ENCODE peak calls at places on chromosome X, in eight cellular contexts. Q is tibial nerve, S is A549, T is K562, W is HepG2, K is upper lobe of left lung, Z is ovary, C is stomach. U is an unnamed sample.

GRCh38 chrX:72131317-72132294 is at the start of gene RTL5:
- DNase-seq in Q (peak; percentile 71), S (peak; percentile 71), T (peak; percentile 56), W (peak; percentile 1), K (peak; percentile 92), Z (peak; percentile 86), C (peak; percentile 77), U (peak; percentile 97)

GRCh38 chrX:443676-444210 is 57.0 kb upstream of the PPP2R3B start:
- DNase-seq in Q (no peak), S (no peak), T (no peak), W (no peak), K (no peak), Z (no peak), C (no peak), U (peak; percentile 25)

GRCh38 chrX:149630681-149631292 is 805 bp downstream of the TMEM185A start:
- DNase-seq in Q (no peak), S (peak; percentile 15), T (peak; percentile 21), W (peak; percentile 18), K (no peak), Z (no peak), C (no peak), U (no peak)

GRCh38 chrX:39012561-39013209 is 211.4 kb downstream of the MID1IP1 start:
- DNase-seq in Q (no peak), S (no peak), T (no peak), W (no peak), K (no peak), Z (no peak), C (no peak), U (no peak)

GRCh38 chrX:49171752-49172279 is at the start of gene PLP2:
- DNase-seq in Q (no peak), S (no peak), T (peak; percentile 52), W (no peak), K (peak; percentile 89), Z (peak; percentile 69), C (peak; percentile 58), U (peak; percentile 85)

GRCh38 chrX:12497832-12498591 is 293.2 kb upstream of the PRPS2 start:
- DNase-seq in Q (no peak), S (peak; percentile 2), T (peak; percentile 8), W (no peak), K (no peak), Z (no peak), C (no peak), U (no peak)

GRCh38 chrX:11445540-11445939 is 152.3 kb downstream of the AMELX start:
- DNase-seq in Q (no peak), S (no peak), T (no peak), W (no peak), K (no peak), Z (no peak), C (no peak), U (no peak)

GRCh38 chrX:129925305-129926092 is 19.5 kb downstream of the UTP14A start:
- DNase-seq in Q (peak; percentile 44), S (peak; percentile 45), T (peak; percentile 45), W (peak; percentile 34), K (no peak), Z (peak; percentile 57), C (peak; percentile 69), U (peak; percentile 82)

GRCh38 chrX:53074987-53075386 is 7.2 kb upstream of the TSPYL2 start:
- DNase-seq in Q (no peak), S (no peak), T (peak; percentile 19), W (no peak), K (no peak), Z (no peak), C (no peak), U (no peak)

GRCh38 chrX:48496660-48497059 is 12.1 kb upstream of the PORCN start:
- DNase-seq in Q (no peak), S (no peak), T (peak; percentile 50), W (no peak), K (no peak), Z (no peak), C (no peak), U (no peak)

GRCh38 chrX:34559325-34559724 is 97.8 kb downstream of the TMEM47 start:
- DNase-seq in Q (no peak), S (no peak), T (no peak), W (no peak), K (no peak), Z (no peak), C (no peak), U (no peak)

GRCh38 chrX:119501511-119502148 is 33.4 kb downstream of the SLC25A5 start:
- DNase-seq in Q (no peak), S (no peak), T (no peak), W (no peak), K (no peak), Z (no peak), C (no peak), U (peak; percentile 7)

GRCh38 chrX:122094611-122095010 is 1047.2 kb downstream of the GLUD2 start:
- DNase-seq in Q (no peak), S (no peak), T (no peak), W (no peak), K (no peak), Z (no peak), C (no peak), U (no peak)

GRCh38 chrX:148047216-148047615 is 66.1 kb downstream of the FMR1NB start:
- DNase-seq in Q (no peak), S (no peak), T (no peak), W (no peak), K (no peak), Z (no peak), C (no peak), U (no peak)

GRCh38 chrX:118520206-118520857 is 24.7 kb downstream of the DOCK11 start:
- DNase-seq in Q (no peak), S (no peak), T (no peak), W (no peak), K (no peak), Z (no peak), C (no peak), U (no peak)

GRCh38 chrX:37785569-37785968 is 5.7 kb downstream of the CYBB start:
- DNase-seq in Q (no peak), S (no peak), T (no peak), W (no peak), K (no peak), Z (no peak), C (no peak), U (no peak)

GRCh38 chrX:124217289-124218251 is 114.9 kb upstream of the TEX13D start:
- DNase-seq in Q (no peak), S (no peak), T (no peak), W (peak; percentile 66), K (no peak), Z (no peak), C (no peak), U (no peak)

GRCh38 chrX:2781698-2782097 is 29.9 kb downstream of the XG start:
- DNase-seq in Q (no peak), S (no peak), T (no peak), W (no peak), K (no peak), Z (no peak), C (no peak), U (no peak)
- H3K4me1 ChIP-seq in Q (no peaks in the 10 kb centered on the region), S (no peaks in the 10 kb centered on the region), T (no peaks in the 10 kb centered on the region), W (peaks cover 28% of the 10 kb centered on the region), K (no peaks in the 10 kb centered on the region), Z (no peaks in the 10 kb centered on the region), C (no peaks in the 10 kb centered on the region), U (no peaks in the 10 kb centered on the region)

GRCh38 chrX:9148626-9149385 is 114.9 kb upstream of the FAM9B start:
- DNase-seq in Q (no peak), S (no peak), T (no peak), W (no peak), K (no peak), Z (peak; percentile 11), C (no peak), U (no peak)
- TF ChIP-seq EP300 in Q (no peak), S (no peak), T (no peak), W (no peak), K (no peak), Z (no peak), C (no peak), U (no peak)

DNA sequence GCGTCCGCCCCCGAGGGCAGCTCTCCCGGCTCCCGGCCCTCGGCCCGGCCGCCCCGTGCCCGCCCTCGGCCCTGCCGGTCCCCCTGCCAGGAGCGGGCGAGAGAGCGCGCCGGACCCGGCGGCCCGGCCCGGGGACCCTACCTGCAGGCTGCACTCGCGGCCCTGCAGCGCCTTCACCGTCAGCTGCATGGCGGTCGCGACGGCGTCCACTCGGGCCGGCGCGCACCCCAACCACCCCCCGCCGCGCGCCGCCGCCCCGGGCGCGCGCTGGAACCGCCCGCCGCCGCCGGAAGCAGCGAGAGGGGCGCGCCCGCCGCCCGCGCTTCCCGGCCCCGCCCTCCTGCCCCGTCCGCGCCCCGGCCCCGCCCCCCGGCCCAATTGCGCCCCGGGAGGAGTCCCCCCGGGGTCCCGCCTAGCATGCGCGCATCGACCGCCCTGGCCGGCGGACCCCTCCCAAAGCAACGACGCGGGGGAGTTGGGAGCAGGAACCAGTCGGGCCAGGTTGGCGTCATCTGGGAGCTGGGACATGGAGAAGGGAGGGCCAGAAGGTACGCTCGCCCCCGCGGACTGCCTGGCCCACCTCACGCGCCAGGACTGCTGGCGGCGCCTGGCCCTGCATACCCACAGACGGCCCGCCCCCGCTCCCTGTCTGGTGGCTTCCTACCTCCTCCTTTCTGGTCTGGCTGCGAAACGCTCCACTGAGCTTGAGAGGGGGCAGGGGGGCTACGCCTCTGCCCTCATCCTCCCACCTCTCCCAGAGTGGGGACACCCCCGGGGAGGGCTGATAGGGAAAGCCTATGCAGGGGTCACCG is at the start of gene UBL4A:
- DNase-seq in Q (no peak), S (peak; percentile 26), T (peak; percentile 67), W (no peak), K (peak; percentile 94), Z (peak; percentile 80), C (peak; percentile 63), U (peak; percentile 82)
- TF ChIP-seq POLR2A in Q (no peak), S (peak; percentile 41), T (peak; percentile 48), W (no peak), K (peak; percentile 60), Z (no peak), C (no peak), U (no peak)

GRCh38 chrX:2696698-2697215 is 5.7 kb downstream of the CD99 start:
- DNase-seq in Q (no peak), S (no peak), T (no peak), W (no peak), K (no peak), Z (no peak), C (no peak), U (no peak)

GRCh38 chrX:2698604-2699003 is 7.5 kb downstream of the CD99 start:
- DNase-seq in Q (no peak), S (no peak), T (no peak), W (no peak), K (no peak), Z (no peak), C (no peak), U (no peak)

GRCh38 chrX:2694868-2695267 is 3.8 kb downstream of the CD99 start:
- DNase-seq in Q (no peak), S (no peak), T (no peak), W (no peak), K (no peak), Z (no peak), C (no peak), U (no peak)

GRCh38 chrX:2697741-2698294 is 6.7 kb downstream of the CD99 start:
- DNase-seq in Q (no peak), S (no peak), T (no peak), W (no peak), K (no peak), Z (no peak), C (no peak), U (no peak)

GRCh38 chrX:2697306-2697705 is 6.2 kb downstream of the CD99 start:
- DNase-seq in Q (no peak), S (no peak), T (no peak), W (no peak), K (no peak), Z (no peak), C (no peak), U (no peak)
- H3K4me1 ChIP-seq in Q (peaks cover 83% of the 10 kb centered on the region), S (peaks cover 25% of the 10 kb centered on the region), T (peaks cover 8% of the 10 kb centered on the region), W (peaks cover 36% of the 10 kb centered on the region), K (peaks cover 68% of the 10 kb centered on the region), Z (peaks cover 24% of the 10 kb centered on the region), C (peaks cover 96% of the 10 kb centered on the region), U (peaks cover 97% of the 10 kb centered on the region)

U was measured in sigmoid colon.